ENCODE peak calls at places on chromosome 3, in eight cellular contexts. H is Caco-2; W is hippocampal formation; Z is activated CD4-positive, alpha-beta T cell treated with anti-CD3 and anti-CD28 coated beads, Interleukin-2, amount 50 U/mL, for 4 hours; F is HT1080; B is MM.1S; Q is brain microvascular endothelial cell; N is AG04450. T is an unnamed sample.

GRCh38 chr3:186772281-186772885 is 11.0 kb upstream of the EIF4A2 start:
- DNase-seq in H (no peak), W (no peak), Z (peak), F (no peak), B (no peak), Q (no peak), N (no peak), T (no peak)

GRCh38 chr3:48247401-48247807 is 6.5 kb downstream of the ZNF589 start:
- DNase-seq in H (no peak), W (no peak), Z (no peak), F (peak), B (no peak), Q (no peak), N (no peak), T (no peak)

GRCh38 chr3:178522200-178523052 is 13.8 kb upstream of the KCNMB2 start:
- DNase-seq in H (no peak), W (no peak), Z (no peak), F (no peak), B (peak), Q (no peak), N (no peak), T (no peak)

GRCh38 chr3:124492824-124493223 is 237.4 kb upstream of the UMPS start:
- DNase-seq in H (peak), W (peak), Z (no peak), F (peak), B (peak), Q (no peak), N (peak), T (no peak)

GRCh38 chr3:169295912-169296311 is 367.6 kb downstream of the MECOM start:
- DNase-seq in H (no peak), W (no peak), Z (no peak), F (no peak), B (peak), Q (no peak), N (no peak), T (no peak)

GRCh38 chr3:52406231-52406661 is 38.7 kb downstream of the SEMA3G start:
- DNase-seq in H (no peak), W (no peak), Z (no peak), F (no peak), B (no peak), Q (no peak), N (no peak), T (no peak)

GRCh38 chr3:139509631-139510030 is 29.9 kb downstream of the RBP1 start:
- DNase-seq in H (no peak), W (no peak), Z (no peak), F (no peak), B (no peak), Q (no peak), N (no peak), T (no peak)

GRCh38 chr3:129119365-129120100 is 2.1 kb downstream of the RAB43 start:
- DNase-seq in H (peak), W (no peak), Z (no peak), F (no peak), B (peak), Q (no peak), N (no peak), T (no peak)

GRCh38 chr3:109275702-109276293 is 40.5 kb downstream of the DPPA2 start:
- DNase-seq in H (peak), W (no peak), Z (no peak), F (peak), B (peak), Q (peak), N (peak), T (peak)

GRCh38 chr3:42733501-42734262 is 31.1 kb upstream of the HHATL start:
- DNase-seq in H (no peak), W (peak), Z (no peak), F (no peak), B (peak), Q (no peak), N (no peak), T (no peak)

GRCh38 chr3:109137766-109138165 is 1.2 kb downstream of the C3orf85 start:
- DNase-seq in H (no peak), W (no peak), Z (no peak), F (no peak), B (no peak), Q (no peak), N (no peak), T (no peak)

GRCh38 chr3:64125561-64125960 is 99.7 kb downstream of the PRICKLE2 start:
- DNase-seq in H (no peak), W (no peak), Z (no peak), F (no peak), B (no peak), Q (no peak), N (no peak), T (no peak)

GRCh38 chr3:52428151-52429005 is 16.5 kb downstream of the SEMA3G start:
- DNase-seq in H (peak), W (peak), Z (peak), F (peak), B (peak), Q (peak), N (peak), T (peak)

GRCh38 chr3:177484206-177484605 is 286.9 kb upstream of the TBL1XR1 start:
- DNase-seq in H (no peak), W (no peak), Z (no peak), F (no peak), B (no peak), Q (no peak), N (no peak), T (no peak)

GRCh38 chr3:178198329-178198728 is 337.9 kb upstream of the KCNMB2 start:
- DNase-seq in H (no peak), W (no peak), Z (no peak), F (peak), B (no peak), Q (no peak), N (no peak), T (no peak)

GRCh38 chr3:51386852-51387229 is 1.8 kb downstream of the MANF start:
- DNase-seq in H (no peak), W (no peak), Z (no peak), F (no peak), B (no peak), Q (no peak), N (no peak), T (no peak)

GRCh38 chr3:171187706-171188290 is 161.3 kb upstream of the SLC2A2 start:
- DNase-seq in H (peak), W (no peak), Z (no peak), F (peak), B (peak), Q (peak), N (no peak), T (no peak)

GRCh38 chr3:23948761-23949160 is 3.7 kb downstream of the NR1D2 start:
- DNase-seq in H (no peak), W (no peak), Z (no peak), F (peak), B (no peak), Q (no peak), N (no peak), T (no peak)

GRCh38 chr3:71099997-71100719 is 483.4 kb downstream of the FOXP1 start:
- DNase-seq in H (no peak), W (no peak), Z (no peak), F (peak), B (no peak), Q (no peak), N (no peak), T (no peak)

GRCh38 chr3:159840900-159841299 is 147.7 kb upstream of the IL12A start:
- DNase-seq in H (no peak), W (no peak), Z (no peak), F (no peak), B (no peak), Q (no peak), N (no peak), T (no peak)

GRCh38 chr3:139434764-139435291 is 41.5 kb downstream of the RBP2 start:
- DNase-seq in H (no peak), W (no peak), Z (no peak), F (peak), B (no peak), Q (peak), N (no peak), T (no peak)

GRCh38 chr3:64157150-64158035 is 67.9 kb downstream of the PRICKLE2 start:
- DNase-seq in H (peak), W (no peak), Z (no peak), F (no peak), B (no peak), Q (no peak), N (no peak), T (no peak)

GRCh38 chr3:196419386-196419785 is 12.8 kb downstream of the UBXN7 start:
- DNase-seq in H (no peak), W (no peak), Z (no peak), F (no peak), B (no peak), Q (no peak), N (no peak), T (no peak)

GRCh38 chr3:195204360-195205166 is 66.4 kb downstream of the XXYLT1 start:
- DNase-seq in H (no peak), W (no peak), Z (no peak), F (no peak), B (no peak), Q (peak), N (no peak), T (no peak)

GRCh38 chr3:13317596-13318320 is 102.4 kb downstream of the NUP210 start:
- DNase-seq in H (no peak), W (no peak), Z (no peak), F (no peak), B (no peak), Q (no peak), N (no peak), T (no peak)

GRCh38 chr3:43766672-43767465 is 76.1 kb downstream of the ABHD5 start:
- DNase-seq in H (no peak), W (no peak), Z (no peak), F (peak), B (no peak), Q (peak), N (no peak), T (no peak)

GRCh38 chr3:149487598-149488197 is 13.2 kb downstream of the TM4SF4 start:
- DNase-seq in H (peak), W (no peak), Z (peak), F (peak), B (peak), Q (no peak), N (no peak), T (no peak)

GRCh38 chr3:196498297-196498696 is 5.3 kb downstream of the RNF168 start:
- DNase-seq in H (no peak), W (no peak), Z (no peak), F (no peak), B (no peak), Q (no peak), N (no peak), T (no peak)

GRCh38 chr3:171514466-171514865 is 54.3 kb upstream of the TNIK start:
- DNase-seq in H (no peak), W (no peak), Z (no peak), F (no peak), B (no peak), Q (no peak), N (no peak), T (no peak)

GRCh38 chr3:125556314-125556713 is 36.3 kb upstream of the SNX4 start:
- DNase-seq in H (no peak), W (no peak), Z (no peak), F (peak), B (no peak), Q (peak), N (peak), T (no peak)

GRCh38 chr3:5357089-5357488 is 169.6 kb downstream of the EDEM1 start:
- DNase-seq in H (no peak), W (no peak), Z (no peak), F (no peak), B (no peak), Q (no peak), N (no peak), T (no peak)

GRCh38 chr3:72973786-72974185 is 22.8 kb upstream of the PPP4R2 start:
- DNase-seq in H (no peak), W (no peak), Z (no peak), F (no peak), B (no peak), Q (no peak), N (no peak), T (no peak)

GRCh38 chr3:66582721-66583141 is 81.9 kb upstream of the LRIG1 start:
- DNase-seq in H (no peak), W (no peak), Z (no peak), F (peak), B (peak), Q (peak), N (no peak), T (peak)

GRCh38 chr3:100984257-100984772 is 8.9 kb downstream of the ABI3BP start:
- DNase-seq in H (no peak), W (no peak), Z (no peak), F (no peak), B (no peak), Q (no peak), N (no peak), T (no peak)

GRCh38 chr3:127041264-127041820 is 58.4 kb downstream of the PLXNA1 start:
- DNase-seq in H (no peak), W (no peak), Z (no peak), F (no peak), B (no peak), Q (no peak), N (no peak), T (no peak)